ENCODE peak calls at places on chromosome 20, in four cellular contexts. G, D, L and J are unnamed samples.

GRCh38 chr20:15977026-15977425 is 596.2 kb downstream of the KIF16B start:
- DNase-seq in G (no peak), D (no peak), L (no peak), J (no peak)

GRCh38 chr20:21089421-21089820 is 16.7 kb downstream of the LINC00237 start:
- DNase-seq in G (no peak), D (no peak), L (no peak), J (no peak)

GRCh38 chr20:53068241-53068640 is 96.1 kb downstream of the TSHZ2 start:
- DNase-seq in G (no peak), D (no peak), L (no peak), J (no peak)

GRCh38 chr20:49680475-49680874 is 33.2 kb downstream of the B4GALT5 start:
- DNase-seq in G (no peak), D (no peak), L (no peak), J (no peak)

GRCh38 chr20:59811681-59812171 is 121.7 kb downstream of the SYCP2 start:
- DNase-seq in G (peak; percentile 32), D (no peak), L (no peak), J (no peak)

GRCh38 chr20:50298554-50299324 is 108.1 kb downstream of the CEBPB start:
- DNase-seq in G (peak; percentile 65), D (no peak), L (no peak), J (no peak)

GRCh38 chr20:46694484-46694883 is 5.2 kb upstream of the TP53RK start:
- DNase-seq in G (no peak), D (no peak), L (no peak), J (no peak)

GRCh38 chr20:46119028-46119546 is 973 bp downstream of the CD40 start:
- DNase-seq in G (no peak), D (no peak), L (peak; percentile 32), J (no peak)

GRCh38 chr20:58150772-58151171 is 77.7 kb downstream of the ANKRD60 start:
- DNase-seq in G (no peak), D (no peak), L (no peak), J (no peak)

GRCh38 chr20:16381444-16381843 is 191.8 kb downstream of the KIF16B start:
- DNase-seq in G (no peak), D (no peak), L (no peak), J (no peak)

GRCh38 chr20:24842591-24843442 is 106.3 kb upstream of the CST7 start:
- DNase-seq in G (no peak), D (no peak), L (no peak), J (no peak)

GRCh38 chr20:4961746-4962145 is 39.6 kb downstream of the SLC23A2 start:
- DNase-seq in G (no peak), D (no peak), L (peak; percentile 43), J (no peak)

GRCh38 chr20:46023999-46024398 is 5.0 kb upstream of the SLC12A5 start:
- DNase-seq in G (no peak), D (no peak), L (no peak), J (no peak)

GRCh38 chr20:57838670-57839142 is 128.9 kb upstream of the PMEPA1 start:
- DNase-seq in G (no peak), D (no peak), L (no peak), J (peak; percentile 13)

GRCh38 chr20:64099880-64100565 is 7.3 kb downstream of the NPBWR2 start:
- DNase-seq in G (no peak), D (no peak), L (no peak), J (no peak)

GRCh38 chr20:12997128-12997655 is 11.6 kb upstream of the SPTLC3 start:
- DNase-seq in G (no peak), D (no peak), L (no peak), J (no peak)

GRCh38 chr20:16115891-16116577 is 457.2 kb downstream of the KIF16B start:
- DNase-seq in G (no peak), D (no peak), L (no peak), J (no peak)

GRCh38 chr20:61120595-61121515 is 131.2 kb upstream of the CDH4 start:
- DNase-seq in G (no peak), D (peak; percentile 49), L (peak; percentile 62), J (peak; percentile 50)

GRCh38 chr20:44187763-44188709 is 1.0 kb upstream of the JPH2 start:
- DNase-seq in G (no peak), D (no peak), L (no peak), J (no peak)

GRCh38 chr20:4912380-4913142 is 88.7 kb downstream of the SLC23A2 start:
- DNase-seq in G (no peak), D (no peak), L (no peak), J (no peak)

GRCh38 chr20:41032243-41032642 is 3.6 kb downstream of the TOP1 start:
- DNase-seq in G (no peak), D (no peak), L (no peak), J (no peak)

GRCh38 chr20:13337090-13337784 is 116.2 kb downstream of the ISM1 start:
- DNase-seq in G (no peak), D (no peak), L (no peak), J (no peak)

GRCh38 chr20:4601630-4602296 is 119.9 kb upstream of the PRND start:
- DNase-seq in G (no peak), D (no peak), L (no peak), J (no peak)

GRCh38 chr20:25553819-25554296 is 31.5 kb downstream of the NINL start:
- DNase-seq in G (no peak), D (no peak), L (no peak), J (no peak)

GRCh38 chr20:53728359-53728758 is 134.7 kb upstream of the ZNF217 start:
- DNase-seq in G (no peak), D (no peak), L (no peak), J (no peak)

GRCh38 chr20:54200487-54201267 is 7.2 kb upstream of the PFDN4 start:
- DNase-seq in G (no peak), D (no peak), L (no peak), J (no peak)

GRCh38 chr20:53609501-53610445 is 16.1 kb upstream of the ZNF217 start:
- DNase-seq in G (peak; percentile 90), D (no peak), L (peak; percentile 51), J (no peak)

DNA sequence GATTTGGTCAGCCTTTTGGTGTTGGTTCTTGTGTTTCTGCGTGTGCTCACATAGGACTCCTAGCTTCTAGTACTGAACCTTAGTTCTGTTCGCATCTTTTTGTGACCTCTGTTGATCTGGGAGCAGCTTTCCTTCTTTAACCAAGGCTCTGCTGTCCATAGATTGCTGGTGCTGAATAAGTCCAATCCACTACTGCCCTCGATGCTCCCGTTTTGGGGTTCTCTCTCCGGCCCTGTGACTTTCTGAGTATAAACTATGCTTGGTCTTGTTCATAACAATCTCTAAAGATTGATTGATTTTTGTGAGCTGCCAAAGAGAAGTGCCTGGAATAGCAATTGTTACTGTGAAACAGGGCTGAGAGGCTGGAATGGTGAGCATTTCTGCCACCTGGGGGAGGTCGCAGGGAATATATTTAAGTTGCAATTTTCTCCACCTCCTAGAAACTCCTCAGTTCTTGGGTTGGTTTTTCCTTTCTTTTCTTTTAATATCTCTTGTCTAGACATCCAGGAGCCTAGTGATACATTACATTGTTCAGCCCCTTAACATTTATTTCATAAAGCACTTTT is 422.9 kb upstream of the CHD6 start:
- DNase-seq in G (no peak), D (no peak), L (no peak), J (no peak)
- TF ChIP-seq CTCF in G (no peak), D (peak; percentile 59), L (no peak), J (no peak)

DNA sequence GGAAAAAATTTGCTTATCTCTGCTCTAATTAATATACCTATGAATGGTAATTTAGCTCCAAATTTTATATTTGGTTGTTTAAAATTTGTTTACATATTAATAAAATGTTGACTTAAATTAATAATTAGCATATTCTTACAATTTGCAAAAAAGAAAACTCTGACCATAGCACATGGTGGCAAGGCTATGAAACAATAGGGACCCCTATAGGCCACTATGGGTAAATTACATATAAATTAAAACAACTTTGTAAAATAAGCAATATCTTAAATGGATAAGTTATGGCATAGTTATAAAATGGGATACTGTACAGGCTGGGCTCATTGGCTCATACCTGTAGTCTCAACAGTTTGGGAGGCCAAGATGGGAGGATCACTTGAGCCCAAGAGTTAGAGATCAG is 76.0 kb downstream of the MKKS start:
- DNase-seq in G (no peak), D (no peak), L (no peak), J (no peak)
- TF ChIP-seq CTCF in G (no peak), D (peak; percentile 44), L (peak; percentile 19), J (peak; percentile 49)

GRCh38 chr20:14948416-14948815 is 611.0 kb upstream of the FLRT3 start:
- DNase-seq in G (no peak), D (no peak), L (no peak), J (no peak)
- TF ChIP-seq CTCF in G (no peak), D (no peak), L (peak; percentile 13), J (no peak)

GRCh38 chr20:859661-860294 is 26.3 kb downstream of the FAM110A start:
- DNase-seq in G (no peak), D (no peak), L (no peak), J (no peak)
- TF ChIP-seq CTCF in G (no peak), D (no peak), L (no peak), J (peak; percentile 14)

GRCh38 chr20:33666293-33667244 is at the start of gene ACTL10:
- DNase-seq in G (peak; percentile 97), D (peak; percentile 88), L (peak; percentile 99), J (peak; percentile 91)
- TF ChIP-seq CTCF in G (peak; percentile 44), D (no peak), L (peak; percentile 50), J (peak; percentile 51)

GRCh38 chr20:7980332-7981046 is 39.1 kb downstream of the TMX4 start:
- DNase-seq in G (no peak), D (peak; percentile 2), L (no peak), J (peak; percentile 7)
- TF ChIP-seq CTCF in G (peak; percentile 48), D (peak; percentile 64), L (peak; percentile 25), J (peak; percentile 55)

GRCh38 chr20:62585571-62585970 is 56.7 kb upstream of the SLCO4A1 start:
- DNase-seq in G (no peak), D (no peak), L (no peak), J (no peak)

GRCh38 chr20:62581806-62582205 is 60.5 kb upstream of the SLCO4A1 start:
- DNase-seq in G (no peak), D (no peak), L (no peak), J (no peak)

GRCh38 chr20:62581308-62581707 is 61.0 kb upstream of the SLCO4A1 start:
- DNase-seq in G (no peak), D (no peak), L (no peak), J (no peak)

GRCh38 chr20:62584671-62585512 is 57.4 kb upstream of the SLCO4A1 start:
- DNase-seq in G (no peak), D (no peak), L (no peak), J (no peak)

GRCh38 chr20:62583424-62583920 is 58.8 kb upstream of the SLCO4A1 start:
- DNase-seq in G (no peak), D (no peak), L (no peak), J (no peak)
- TF ChIP-seq CTCF in G (no peak), D (no peak), L (no peak), J (peak; percentile 40)

DNA sequence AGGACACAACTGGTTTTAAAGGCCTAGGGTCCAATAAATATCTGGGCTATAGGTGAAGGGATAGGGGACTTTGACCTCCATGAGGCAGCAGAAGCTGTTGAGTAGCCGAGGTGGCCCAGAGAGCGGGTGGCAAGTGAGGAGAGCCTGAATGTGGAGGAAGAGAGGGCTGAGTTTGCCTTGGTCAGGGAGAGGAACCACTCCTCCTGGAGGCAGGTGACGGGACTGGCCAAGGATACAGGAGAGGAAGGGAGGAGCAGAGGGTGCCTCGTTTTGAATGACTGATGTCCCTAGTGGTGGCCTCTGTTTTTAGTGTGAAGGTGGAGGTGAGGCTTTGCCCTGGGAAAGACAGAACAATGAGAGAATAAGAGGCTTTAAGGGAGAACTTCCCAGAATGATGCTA is 19.1 kb upstream of the AAR2 start:
- DNase-seq in G (peak; percentile 7), D (no peak), L (no peak), J (no peak)
- TF ChIP-seq CTCF in G (no peak), D (no peak), L (no peak), J (no peak)